ENCODE peak calls at places on chromosome 19, in nine cellular contexts. E is tibial nerve, S is fibroblast of the aortic adventitia, J is cardiac muscle cell, B is ELR, D is nucleus accumbens, O is AG09309, G is fibroblast of lung, Z is uterus. H is an unnamed sample.
A peak's percentile ranks its signal among the peaks of the same experiment; 100 is the strongest.

GRCh38 chr19:58582985-58583384 is 9.8 kb upstream of the MZF1 start:
- DNase-seq in E (no peak), S (no peak), J (no peak), B (no peak), D (no peak), O (no peak), G (no peak), Z (no peak), H (no peak)

GRCh38 chr19:41175825-41176734 is 16.9 kb upstream of the CYP2S1 start:
- DNase-seq in E (peak; percentile 24), S (peak; percentile 89), J (peak; percentile 75), B (peak; percentile 80), D (no peak), O (peak; percentile 24), G (peak; percentile 59), Z (no peak), H (peak; percentile 78)

GRCh38 chr19:55693336-55693974 is 18.4 kb downstream of the EPN1 start:
- DNase-seq in E (no peak), S (no peak), J (no peak), B (no peak), D (no peak), O (no peak), G (no peak), Z (no peak), H (no peak)

GRCh38 chr19:15199652-15200574 is 882 bp downstream of the NOTCH3 start:
- DNase-seq in E (no peak), S (no peak), J (peak; percentile 82), B (no peak), D (no peak), O (no peak), G (no peak), Z (no peak), H (no peak)

GRCh38 chr19:5484398-5485285 is 29.4 kb downstream of the ZNRF4 start:
- DNase-seq in E (no peak), S (no peak), J (peak; percentile 24), B (no peak), D (no peak), O (no peak), G (peak; percentile 9), Z (no peak), H (no peak)

GRCh38 chr19:9498183-9498902 is at the start of gene ZNF560:
- DNase-seq in E (no peak), S (peak; percentile 3), J (peak; percentile 28), B (peak; percentile 2), D (no peak), O (no peak), G (peak; percentile 68), Z (no peak), H (no peak)

GRCh38 chr19:3389876-3390361 is 23.5 kb downstream of the NFIC start:
- DNase-seq in E (no peak), S (no peak), J (peak; percentile 67), B (no peak), D (no peak), O (no peak), G (peak; percentile 70), Z (no peak), H (no peak)

GRCh38 chr19:2602391-2603181 is 99.9 kb downstream of the GNG7 start:
- DNase-seq in E (peak; percentile 61), S (peak; percentile 98), J (peak; percentile 69), B (peak; percentile 74), D (no peak), O (peak; percentile 93), G (peak; percentile 94), Z (peak; percentile 90), H (peak; percentile 43)

GRCh38 chr19:32558607-32559228 is 22.3 kb upstream of the PDCD5 start:
- DNase-seq in E (no peak), S (no peak), J (no peak), B (peak; percentile 8), D (no peak), O (no peak), G (no peak), Z (no peak), H (no peak)

GRCh38 chr19:38388310-38389100 is at the start of gene SPRED3:
- DNase-seq in E (no peak), S (no peak), J (peak; percentile 73), B (peak; percentile 67), D (peak; percentile 31), O (no peak), G (peak; percentile 70), Z (peak; percentile 35), H (no peak)